ENCODE peak calls at places on chromosomes 1 and 21, in six cellular contexts. Q, R, Y, P, M and I are unnamed samples. For H3K4me1, the result is how much of the 10 kb centered on the place peaks cover.

GRCh38 chr21:40964691-40965090 is 117.7 kb upstream of the DSCAM start:
- DNase-seq in Q (no peak), R (no peak), Y (no peak), P (no peak), M (no peak), I (no peak)

GRCh38 chr1:104706631-104707147 is 957.0 kb downstream of the AMY1C start:
- DNase-seq in Q (peak), R (peak), Y (no peak), P (no peak), M (peak), I (peak)

GRCh38 chr21:43997766-43998742 is 14.1 kb upstream of the TRAPPC10 start:
- DNase-seq in Q (peak), R (peak), Y (no peak), P (no peak), M (no peak), I (no peak)

GRCh38 chr21:42135386-42136040 is 64.4 kb downstream of the UMODL1 start:
- DNase-seq in Q (no peak), R (no peak), Y (no peak), P (no peak), M (no peak), I (no peak)

GRCh38 chr21:46552865-46553379 is 52.0 kb downstream of the S100B start:
- DNase-seq in Q (no peak), R (no peak), Y (no peak), P (no peak), M (no peak), I (no peak)

GRCh38 chr1:175270361-175270760 is 77.8 kb upstream of the KIAA0040 start:
- DNase-seq in Q (no peak), R (no peak), Y (no peak), P (no peak), M (no peak), I (no peak)

GRCh38 chr1:94061513-94062443 is 59.2 kb downstream of the ABCA4 start:
- DNase-seq in Q (peak), R (peak), Y (peak), P (peak), M (peak), I (peak)

GRCh38 chr1:168320805-168321577 is 40.3 kb downstream of the TBX19 start:
- DNase-seq in Q (peak), R (peak), Y (peak), P (no peak), M (no peak), I (no peak)

GRCh38 chr1:37732111-37732780 is 32.7 kb downstream of the EPHA10 start:
- DNase-seq in Q (no peak), R (no peak), Y (no peak), P (no peak), M (no peak), I (no peak)

GRCh38 chr1:27366411-27367159 is at the start of gene MAP3K6:
- DNase-seq in Q (peak), R (peak), Y (peak), P (peak), M (peak), I (no peak)

GRCh38 chr1:180571832-180572636 is 13.3 kb downstream of the OVAAL start:
- DNase-seq in Q (peak), R (peak), Y (peak), P (no peak), M (no peak), I (no peak)

GRCh38 chr1:219812086-219812485 is 116.3 kb downstream of the SLC30A10 start:
- DNase-seq in Q (peak), R (no peak), Y (no peak), P (no peak), M (peak), I (no peak)

GRCh38 chr1:173414539-173414938 is 62.6 kb upstream of the PRDX6 start:
- DNase-seq in Q (no peak), R (no peak), Y (no peak), P (no peak), M (no peak), I (peak)

GRCh38 chr1:33336580-33336979 is 15.7 kb upstream of the A3GALT2 start:
- DNase-seq in Q (no peak), R (no peak), Y (no peak), P (no peak), M (no peak), I (no peak)

GRCh38 chr1:244288663-244289062 is 163.0 kb downstream of the ADSS2 start:
- DNase-seq in Q (no peak), R (no peak), Y (no peak), P (no peak), M (no peak), I (no peak)

GRCh38 chr1:14435368-14436023 is 163.0 kb upstream of the KAZN start:
- DNase-seq in Q (no peak), R (no peak), Y (no peak), P (peak), M (peak), I (no peak)

GRCh38 chr21:38402291-38402690 is 96.0 kb downstream of the ERG start:
- DNase-seq in Q (no peak), R (no peak), Y (no peak), P (no peak), M (peak), I (no peak)

GRCh38 chr1:25991937-25992688 is 5.8 kb downstream of the PAFAH2 start:
- DNase-seq in Q (no peak), R (peak), Y (no peak), P (no peak), M (no peak), I (no peak)

GRCh38 chr1:9235123-9235513 is 544 bp downstream of the H6PD start:
- DNase-seq in Q (peak), R (peak), Y (no peak), P (no peak), M (peak), I (no peak)

GRCh38 chr1:17632541-17633193 is 93.2 kb downstream of the ARHGEF10L start:
- DNase-seq in Q (peak), R (peak), Y (no peak), P (no peak), M (no peak), I (no peak)

GRCh38 chr1:170891872-170892271 is 43.5 kb upstream of the MROH9 start:
- DNase-seq in Q (peak), R (no peak), Y (no peak), P (no peak), M (no peak), I (no peak)

GRCh38 chr1:211577277-211577825 is 1.6 kb downstream of the SLC30A1 start:
- DNase-seq in Q (peak), R (no peak), Y (no peak), P (no peak), M (no peak), I (no peak)

GRCh38 chr1:20496241-20496661 is 10.2 kb upstream of the CAMK2N1 start:
- DNase-seq in Q (peak), R (peak), Y (peak), P (no peak), M (no peak), I (no peak)

GRCh38 chr1:113975211-113975895 is 3.9 kb upstream of the OLFML3 start:
- DNase-seq in Q (no peak), R (peak), Y (no peak), P (no peak), M (no peak), I (no peak)

GRCh38 chr1:226882187-226882586 is 11.8 kb downstream of the PSEN2 start:
- DNase-seq in Q (no peak), R (no peak), Y (no peak), P (no peak), M (no peak), I (no peak)

GRCh38 chr1:27356628-27357280 is 10.0 kb downstream of the MAP3K6 start:
- DNase-seq in Q (no peak), R (no peak), Y (no peak), P (peak), M (peak), I (peak)

GRCh38 chr1:198072177-198072576 is 84.6 kb upstream of the NEK7 start:
- DNase-seq in Q (peak), R (peak), Y (no peak), P (no peak), M (peak), I (no peak)

GRCh38 chr1:100714599-100714998 is 4.9 kb upstream of the VCAM1 start:
- DNase-seq in Q (no peak), R (no peak), Y (no peak), P (no peak), M (no peak), I (no peak)

GRCh38 chr1:220137006-220137794 is 43.3 kb downstream of the IARS2 start:
- DNase-seq in Q (no peak), R (no peak), Y (no peak), P (peak), M (no peak), I (no peak)

GRCh38 chr1:225426395-225427248 is 1.2 kb downstream of the LBR start:
- DNase-seq in Q (peak), R (peak), Y (no peak), P (peak), M (peak), I (peak)

GRCh38 chr21:42651515-42652401 is 1.7 kb upstream of the PDE9A start:
- DNase-seq in Q (no peak), R (no peak), Y (no peak), P (no peak), M (no peak), I (no peak)

GRCh38 chr1:156661932-156662587 is 15.1 kb downstream of the NES start:
- DNase-seq in Q (no peak), R (peak), Y (no peak), P (peak), M (no peak), I (peak)
- H3K4me2 ChIP-seq in Q (peak), R (peak), Y (peak), P (peak), M (no peak), I (peak)

DNA sequence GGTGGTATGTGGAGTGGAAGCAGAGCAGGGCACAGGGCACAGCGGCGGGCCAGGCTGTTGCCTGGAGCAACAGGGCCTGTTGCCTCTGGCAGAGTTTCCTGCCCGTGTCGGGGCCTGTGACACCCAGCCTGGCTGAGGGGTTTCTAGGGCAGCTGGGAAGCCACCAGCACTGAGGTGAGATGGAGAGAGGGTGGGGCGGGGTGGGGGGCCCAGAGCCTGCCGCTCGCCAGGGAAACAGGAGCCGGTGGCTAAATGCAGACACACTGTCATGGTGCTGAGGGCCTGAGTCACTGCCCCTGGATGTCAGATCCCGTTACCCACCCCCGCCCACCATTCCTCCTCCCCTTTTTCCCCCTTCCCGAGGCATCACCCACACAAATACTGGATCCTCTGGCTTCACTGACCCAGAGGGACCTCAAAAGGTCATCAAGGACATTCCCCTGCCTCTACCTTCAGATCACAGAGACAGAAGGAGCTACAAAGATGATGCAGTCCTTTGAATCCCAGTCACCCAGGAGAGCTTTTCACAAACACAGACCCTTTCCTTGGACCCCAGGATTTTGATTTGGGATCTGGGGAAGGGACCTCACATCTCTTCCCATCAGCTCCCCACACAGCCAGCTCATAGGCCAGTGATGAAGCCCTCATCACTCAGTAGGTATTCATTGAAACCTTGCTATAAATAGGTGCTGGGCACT is 1.9 kb upstream of the HSPB7 start:
- DNase-seq in Q (no peak), R (peak), Y (no peak), P (no peak), M (no peak), I (no peak)
- H3K4me1 ChIP-seq in Q (under half), R (under half), Y (under half), P (under half), M (under half), I (under half)

DNA sequence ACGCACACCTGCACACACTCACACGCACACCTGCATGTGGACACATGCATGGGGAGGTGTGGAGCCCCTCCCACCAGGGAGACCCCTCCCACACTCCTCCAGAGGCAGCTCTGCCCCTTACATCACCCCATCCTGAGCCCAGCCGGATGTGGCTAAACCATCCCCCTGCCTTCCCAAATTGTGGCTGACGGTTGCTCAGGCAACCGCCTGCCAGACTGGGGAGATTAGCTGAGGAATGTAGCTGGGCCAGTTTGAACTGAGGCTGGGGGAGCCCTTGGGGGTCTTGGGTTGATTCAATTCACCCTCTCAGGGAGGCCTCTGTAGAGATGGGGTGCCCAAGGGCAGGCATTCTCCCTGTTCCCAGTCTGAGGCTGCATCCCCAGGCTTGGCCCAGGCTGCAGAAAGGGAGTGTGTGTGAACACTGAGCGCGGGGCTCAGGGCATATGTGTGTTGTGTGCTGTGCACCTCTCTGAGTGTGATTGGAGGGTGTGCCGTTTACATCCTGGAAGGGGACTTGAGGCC is 12.9 kb downstream of the PTPRU start:
- DNase-seq in Q (no peak), R (no peak), Y (no peak), P (peak), M (peak), I (no peak)
- TF ChIP-seq EZH2phosphoT487 in Q (no peak), R (no peak), Y (no peak), P (no peak), M (no peak), I (no peak)

GRCh38 chr21:29181799-29182470 is 51.5 kb downstream of the MAP3K7CL start:
- DNase-seq in Q (peak), R (peak), Y (peak), P (no peak), M (no peak), I (no peak)

GRCh38 chr21:29185172-29185571 is 54.7 kb downstream of the MAP3K7CL start:
- DNase-seq in Q (no peak), R (peak), Y (no peak), P (no peak), M (no peak), I (no peak)

GRCh38 chr21:29185633-29186032 is 55.2 kb downstream of the MAP3K7CL start:
- DNase-seq in Q (no peak), R (no peak), Y (no peak), P (no peak), M (no peak), I (no peak)

GRCh38 chr21:29184047-29184446 is 53.6 kb downstream of the MAP3K7CL start:
- DNase-seq in Q (no peak), R (no peak), Y (no peak), P (no peak), M (no peak), I (no peak)

GRCh38 chr21:29182674-29183073 is 52.2 kb downstream of the MAP3K7CL start:
- DNase-seq in Q (no peak), R (no peak), Y (no peak), P (no peak), M (no peak), I (no peak)
- H3K4me2 ChIP-seq in Q (peak), R (peak), Y (peak), P (no peak), M (no peak), I (no peak)

GRCh38 chr1:91597215-91597614 is 96.6 kb downstream of the CDC7 start:
- DNase-seq in Q (no peak), R (peak), Y (no peak), P (no peak), M (no peak), I (no peak)

GRCh38 chr1:91596474-91596873 is 95.8 kb downstream of the CDC7 start:
- DNase-seq in Q (peak), R (peak), Y (no peak), P (no peak), M (no peak), I (no peak)

GRCh38 chr1:91592716-91593477 is 92.2 kb downstream of the CDC7 start:
- DNase-seq in Q (no peak), R (no peak), Y (no peak), P (no peak), M (no peak), I (no peak)

GRCh38 chr1:91591175-91591968 is 90.7 kb downstream of the CDC7 start:
- DNase-seq in Q (no peak), R (no peak), Y (no peak), P (peak), M (no peak), I (no peak)

GRCh38 chr1:91594383-91595065 is 93.9 kb downstream of the CDC7 start:
- DNase-seq in Q (no peak), R (no peak), Y (no peak), P (no peak), M (no peak), I (no peak)
- H3K4me1 ChIP-seq in Q (under half), R (under half), Y (under half), P (under half), M (under half), I (under half)

GRCh38 chr1:84611091-84611490 is 36.9 kb upstream of the CTBS start:
- DNase-seq in Q (no peak), R (no peak), Y (no peak), P (no peak), M (no peak), I (no peak)
- TF ChIP-seq EZH2phosphoT487 in Q (no peak), R (no peak), Y (no peak), P (no peak), M (no peak), I (no peak)

DNA sequence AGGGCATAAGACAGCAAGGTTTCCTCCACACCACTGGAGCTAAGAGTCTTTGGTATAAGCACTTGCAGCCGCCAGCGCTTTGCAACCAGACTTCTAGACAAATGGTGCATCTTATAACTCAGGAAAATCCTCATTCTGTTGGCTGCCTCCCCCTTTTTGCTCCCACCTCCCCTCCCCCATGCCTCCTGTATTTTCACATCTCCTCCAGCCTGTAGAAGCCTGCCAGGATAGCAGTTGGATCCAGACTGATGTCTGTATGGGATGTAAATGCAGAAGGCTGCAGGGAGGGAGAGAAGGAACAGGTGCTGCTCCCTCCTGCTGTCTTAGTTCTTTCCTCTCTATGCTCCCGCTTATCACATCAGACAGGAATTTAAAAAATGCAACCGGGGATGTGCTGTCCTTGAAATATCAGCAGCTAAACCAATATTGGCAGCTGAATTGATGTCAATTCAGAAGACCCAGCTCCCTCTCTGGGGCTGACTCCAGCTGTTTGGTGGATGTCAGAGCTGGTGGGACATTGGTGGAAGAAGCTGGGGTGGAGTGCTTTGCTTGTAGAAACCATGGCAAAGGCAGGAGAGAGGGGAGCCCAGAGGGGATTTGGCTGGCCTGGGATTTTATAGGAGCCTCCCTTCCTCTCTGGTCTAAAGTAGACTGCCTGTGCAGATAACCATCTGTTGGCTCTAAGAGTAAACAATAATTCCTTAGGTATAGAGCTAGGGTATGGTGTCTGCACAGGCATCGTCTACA is 53.5 kb downstream of the NFASC start:
- DNase-seq in Q (peak), R (peak), Y (no peak), P (peak), M (peak), I (no peak)
- H3K4me2 ChIP-seq in Q (peak), R (no peak), Y (no peak), P (no peak), M (peak), I (no peak)

GRCh38 chr1:90924982-90925381 is 96.9 kb downstream of the ZNF644 start:
- DNase-seq in Q (no peak), R (peak), Y (no peak), P (peak), M (peak), I (no peak)
- H3K4me1 ChIP-seq in Q (under half), R (under half), Y (under half), P (half or more), M (half or more), I (under half)